ENCODE peak calls at places on chromosomes 12 and 14, in seven cellular contexts. L, E, S, V, Z, H and R are unnamed samples.

GRCh38 chr14:81946808-81947798 is 413.4 kb upstream of the SEL1L start:
- DNase-seq in L (no peak), E (no peak), S (no peak), V (no peak), Z (no peak), H (no peak), R (no peak)

GRCh38 chr12:47021298-47021697 is 58.1 kb upstream of the PCED1B start:
- DNase-seq in L (peak; percentile 73), E (peak; percentile 90), S (peak; percentile 37), V (peak; percentile 15), Z (no peak), H (no peak), R (no peak)

GRCh38 chr12:68267892-68268396 is 14.5 kb upstream of the IL22 start:
- DNase-seq in L (no peak), E (no peak), S (no peak), V (peak; percentile 31), Z (no peak), H (no peak), R (no peak)

GRCh38 chr12:6961278-6961694 is 9.2 kb downstream of the PHB2 start:
- DNase-seq in L (no peak), E (no peak), S (peak; percentile 51), V (peak; percentile 84), Z (no peak), H (peak; percentile 83), R (no peak)

GRCh38 chr12:87136330-87136976 is 880.3 kb upstream of the MGAT4C start:
- DNase-seq in L (no peak), E (no peak), S (no peak), V (no peak), Z (no peak), H (no peak), R (no peak)

GRCh38 chr14:102824832-102825231 is 47.6 kb downstream of the TRAF3 start:
- DNase-seq in L (no peak), E (no peak), S (no peak), V (no peak), Z (no peak), H (no peak), R (no peak)

GRCh38 chr12:15838986-15839385 is 43.2 kb upstream of the STRAP start:
- DNase-seq in L (no peak), E (no peak), S (no peak), V (no peak), Z (no peak), H (no peak), R (peak; percentile 24)

GRCh38 chr12:85007836-85008235 is 28.2 kb downstream of the TSPAN19 start:
- DNase-seq in L (no peak), E (no peak), S (no peak), V (no peak), Z (no peak), H (no peak), R (no peak)

GRCh38 chr12:52494518-52494917 is 1.5 kb upstream of the KRT6A start:
- DNase-seq in L (peak; percentile 16), E (no peak), S (no peak), V (no peak), Z (no peak), H (peak; percentile 17), R (peak; percentile 92)

GRCh38 chr14:90193925-90194324 is 62.4 kb upstream of the PSMC1 start:
- DNase-seq in L (peak; percentile 81), E (peak; percentile 22), S (no peak), V (peak; percentile 12), Z (no peak), H (no peak), R (no peak)

GRCh38 chr14:55158412-55158811 is 29.4 kb downstream of the LGALS3 start:
- DNase-seq in L (no peak), E (no peak), S (no peak), V (no peak), Z (no peak), H (no peak), R (no peak)

GRCh38 chr12:81297606-81298005 is 219.7 kb downstream of the ACSS3 start:
- DNase-seq in L (no peak), E (no peak), S (no peak), V (no peak), Z (no peak), H (no peak), R (no peak)

GRCh38 chr12:104456417-104456949 is at the start of gene CHST11:
- DNase-seq in L (peak; percentile 96), E (peak; percentile 48), S (peak; percentile 97), V (peak; percentile 90), Z (peak; percentile 95), H (peak; percentile 76), R (peak; percentile 94)

GRCh38 chr12:21169878-21170472 is 39.0 kb downstream of the SLCO1B1 start:
- DNase-seq in L (peak; percentile 90), E (peak; percentile 37), S (peak; percentile 13), V (peak; percentile 25), Z (no peak), H (peak; percentile 24), R (no peak)

GRCh38 chr12:80232873-80233272 is 133.5 kb downstream of the OTOGL start:
- DNase-seq in L (no peak), E (no peak), S (no peak), V (no peak), Z (no peak), H (no peak), R (no peak)

GRCh38 chr12:8687846-8688601 is 9.8 kb upstream of the RIMKLB start:
- DNase-seq in L (peak; percentile 56), E (peak; percentile 27), S (no peak), V (no peak), Z (peak; percentile 15), H (peak; percentile 29), R (peak; percentile 92)

GRCh38 chr14:61003571-61003970 is 22.5 kb downstream of the SLC38A6 start:
- DNase-seq in L (no peak), E (no peak), S (no peak), V (no peak), Z (no peak), H (no peak), R (no peak)

GRCh38 chr14:97282644-97283403 is 485.6 kb downstream of the VRK1 start:
- DNase-seq in L (no peak), E (no peak), S (no peak), V (no peak), Z (no peak), H (no peak), R (peak; percentile 34)

GRCh38 chr12:46473634-46474201 is 101.1 kb upstream of the SLC38A2 start:
- DNase-seq in L (no peak), E (peak; percentile 87), S (peak; percentile 56), V (peak; percentile 83), Z (no peak), H (peak; percentile 75), R (no peak)

DNA sequence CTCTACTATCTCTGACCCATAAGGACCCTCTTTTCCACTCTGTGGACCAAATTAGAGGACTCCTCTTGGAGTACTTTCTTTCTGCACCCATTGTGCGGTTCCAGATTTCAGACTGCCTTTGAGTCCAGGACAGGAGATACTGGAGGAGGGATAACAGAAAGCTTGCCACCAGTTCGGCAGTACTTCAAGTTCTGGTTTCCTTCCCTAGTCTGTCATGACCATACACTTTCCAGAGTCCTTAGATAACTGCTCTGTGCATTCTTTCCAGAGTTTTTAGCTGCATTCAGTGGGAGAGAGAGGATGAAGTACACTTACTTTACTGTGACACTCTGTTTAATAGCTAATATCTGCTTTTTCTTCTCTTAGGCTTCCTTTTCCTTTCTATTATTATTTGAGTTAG is 54.8 kb upstream of the OSBPL8 start:
- DNase-seq in L (no peak), E (no peak), S (no peak), V (no peak), Z (no peak), H (no peak), R (no peak)
- TF ChIP-seq POLR2AphosphoS5 in L (no peak), E (no peak), S (no peak), V (no peak), Z (no peak), H (no peak), R (no peak)

DNA sequence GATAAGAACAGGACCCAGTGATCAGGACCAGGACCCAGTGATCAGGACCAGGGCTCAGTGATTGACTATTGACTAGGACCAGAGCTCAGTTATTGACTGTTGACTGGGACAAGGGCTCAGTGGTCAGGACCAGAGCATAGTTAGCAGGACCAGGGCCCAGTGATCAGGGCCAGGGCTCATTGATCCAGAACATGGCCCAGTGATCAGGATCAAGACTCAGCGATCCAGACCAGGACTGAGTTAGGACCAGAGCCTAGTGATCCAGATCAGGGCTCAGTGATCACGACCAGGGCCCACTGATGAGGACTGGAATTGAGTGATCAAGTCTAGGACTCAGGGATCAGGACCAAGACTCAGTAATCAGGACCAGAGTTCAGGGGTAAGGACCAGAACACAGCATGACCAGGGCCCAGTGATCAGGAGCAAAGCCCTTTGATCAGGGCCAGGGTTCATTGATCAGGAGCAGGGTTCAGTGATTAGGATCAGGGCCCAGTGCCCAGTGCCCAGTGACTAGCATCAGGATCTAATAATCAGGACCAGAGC is 176.0 kb downstream of the TMEM121 start:
- DNase-seq in L (no peak), E (no peak), S (no peak), V (no peak), Z (no peak), H (no peak), R (no peak)
- TF ChIP-seq POLR2AphosphoS5 in L (no peak), E (no peak), S (no peak), V (no peak), Z (no peak), H (no peak), R (no peak)

GRCh38 chr12:62793256-62794217 is 141.4 kb downstream of the PPM1H start:
- DNase-seq in L (peak; percentile 89), E (peak; percentile 60), S (peak; percentile 68), V (peak; percentile 80), Z (no peak), H (peak; percentile 87), R (peak; percentile 97)
- TF ChIP-seq POLR2AphosphoS5 in L (no peak), E (no peak), S (no peak), V (no peak), Z (no peak), H (no peak), R (peak; percentile 68)

GRCh38 chr14:68377459-68377858 is 415.4 kb downstream of the ZFP36L1 start:
- DNase-seq in L (no peak), E (no peak), S (peak; percentile 60), V (peak; percentile 46), Z (no peak), H (peak; percentile 76), R (no peak)
- TF ChIP-seq POLR2AphosphoS5 in L (no peak), E (no peak), S (peak; percentile 62), V (no peak), Z (no peak), H (no peak), R (peak; percentile 25)

GRCh38 chr12:105539735-105540134 is 209.2 kb downstream of the C12orf75 start:
- DNase-seq in L (no peak), E (no peak), S (no peak), V (no peak), Z (no peak), H (no peak), R (no peak)
- TF ChIP-seq POLR2AphosphoS5 in L (no peak), E (no peak), S (no peak), V (no peak), Z (no peak), H (no peak), R (no peak)

DNA sequence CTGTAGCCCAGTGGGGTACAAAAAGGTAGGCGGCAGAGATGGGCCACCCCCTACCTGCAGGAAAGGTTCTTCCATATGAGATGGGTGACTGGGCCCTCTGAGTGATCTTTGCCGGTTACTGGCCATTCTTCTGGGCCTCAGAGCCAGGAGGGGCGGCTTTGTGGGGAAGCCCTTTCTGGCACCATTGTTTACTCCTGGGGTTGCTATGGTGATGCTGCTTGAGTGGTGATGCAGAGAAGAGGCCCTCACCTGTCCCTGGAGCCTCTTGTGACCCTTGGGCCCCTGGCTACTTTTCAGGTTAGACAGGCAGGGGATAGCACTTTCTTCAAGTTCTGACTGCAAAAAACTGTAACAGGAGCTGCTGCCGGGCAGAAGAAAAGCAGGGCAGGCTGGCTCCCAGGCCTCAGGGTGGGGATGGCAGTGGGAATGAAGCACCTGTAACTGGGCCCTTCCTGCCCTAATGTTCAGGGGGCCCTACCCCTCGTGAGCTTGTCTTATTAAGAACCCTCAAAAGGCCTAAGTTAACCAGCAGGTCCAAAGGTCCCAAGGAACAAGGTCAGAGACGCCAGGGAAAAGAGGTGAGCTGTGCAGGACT is at the start of gene TEX52:
- DNase-seq in L (peak; percentile 87), E (no peak), S (no peak), V (no peak), Z (no peak), H (no peak), R (no peak)
- TF ChIP-seq POLR2AphosphoS5 in L (no peak), E (no peak), S (no peak), V (peak; percentile 10), Z (no peak), H (no peak), R (no peak)